ENCODE peak calls at places on chromosome 6, in six cellular contexts. One of them, this sample, is unnamed.

GRCh38 chr6:12613819-12614218 is 102.7 kb upstream of the PHACTR1 start:
- DNase-seq in neuronal stem cell: no peak
- DNase-seq in trophoblast cell: no peak
- DNase-seq in mesenchymal stem cell: no peak
- DNase-seq in H1: no peak
- DNase-seq in IMR-90: no peak
- DNase-seq in this sample: no peak

GRCh38 chr6:37332894-37333293 is 20.9 kb upstream of the RNF8 start:
- DNase-seq in H1: no peak
- DNase-seq in neuronal stem cell: no peak
- DNase-seq in mesenchymal stem cell: no peak
- DNase-seq in IMR-90: no peak
- DNase-seq in trophoblast cell: no peak
- DNase-seq in this sample: no peak

GRCh38 chr6:20205722-20206154 is 6.5 kb downstream of the MBOAT1 start:
- DNase-seq in trophoblast cell: no peak
- DNase-seq in mesenchymal stem cell: peak; percentile 22
- DNase-seq in H1: no peak
- DNase-seq in neuronal stem cell: no peak
- DNase-seq in IMR-90: no peak
- DNase-seq in this sample: no peak

GRCh38 chr6:168951224-168951616 is 302.4 kb downstream of the THBS2 start:
- DNase-seq in IMR-90: no peak
- DNase-seq in trophoblast cell: peak; percentile 38
- DNase-seq in H1: no peak
- DNase-seq in mesenchymal stem cell: no peak
- DNase-seq in neuronal stem cell: no peak
- DNase-seq in this sample: no peak

GRCh38 chr6:146859795-146860495 is 261.2 kb downstream of the ADGB start:
- DNase-seq in H1: no peak
- DNase-seq in mesenchymal stem cell: no peak
- DNase-seq in IMR-90: no peak
- DNase-seq in neuronal stem cell: no peak
- DNase-seq in trophoblast cell: no peak
- DNase-seq in this sample: no peak

GRCh38 chr6:153301602-153302001 is 170.5 kb upstream of the RGS17 start:
- DNase-seq in mesenchymal stem cell: peak; percentile 1
- DNase-seq in trophoblast cell: no peak
- DNase-seq in H1: no peak
- DNase-seq in neuronal stem cell: no peak
- DNase-seq in IMR-90: no peak
- DNase-seq in this sample: peak; percentile 19

GRCh38 chr6:44572346-44572745 is 184.8 kb downstream of the CDC5L start:
- DNase-seq in trophoblast cell: peak; percentile 10
- DNase-seq in IMR-90: no peak
- DNase-seq in neuronal stem cell: no peak
- DNase-seq in mesenchymal stem cell: no peak
- DNase-seq in H1: no peak
- DNase-seq in this sample: no peak

GRCh38 chr6:16810411-16810810 is 49.2 kb upstream of the ATXN1 start:
- DNase-seq in H1: no peak
- DNase-seq in mesenchymal stem cell: no peak
- DNase-seq in neuronal stem cell: no peak
- DNase-seq in IMR-90: no peak
- DNase-seq in trophoblast cell: no peak
- DNase-seq in this sample: no peak

GRCh38 chr6:138972226-138972665 is 15.8 kb downstream of the REPS1 start:
- DNase-seq in mesenchymal stem cell: peak; percentile 46
- DNase-seq in neuronal stem cell: no peak
- DNase-seq in IMR-90: peak; percentile 53
- DNase-seq in H1: no peak
- DNase-seq in trophoblast cell: peak; percentile 11
- DNase-seq in this sample: no peak

GRCh38 chr6:13044390-13044789 is 283.9 kb downstream of the TBC1D7 start:
- DNase-seq in H1: peak; percentile 5
- DNase-seq in mesenchymal stem cell: peak; percentile 4
- DNase-seq in IMR-90: no peak
- DNase-seq in neuronal stem cell: no peak
- DNase-seq in trophoblast cell: peak; percentile 93
- DNase-seq in this sample: peak; percentile 88

GRCh38 chr6:157106487-157106886 is 216.8 kb downstream of the TMEM242 start:
- DNase-seq in IMR-90: peak; percentile 78
- DNase-seq in H1: no peak
- DNase-seq in trophoblast cell: peak; percentile 76
- DNase-seq in mesenchymal stem cell: peak; percentile 63
- DNase-seq in neuronal stem cell: no peak
- DNase-seq in this sample: peak; percentile 42

GRCh38 chr6:18240230-18240629 is 24.1 kb downstream of the DEK start:
- DNase-seq in trophoblast cell: no peak
- DNase-seq in mesenchymal stem cell: no peak
- DNase-seq in IMR-90: no peak
- DNase-seq in neuronal stem cell: no peak
- DNase-seq in H1: no peak
- DNase-seq in this sample: no peak

GRCh38 chr6:4388675-4389074 is 253.3 kb upstream of the ECI2 start:
- DNase-seq in mesenchymal stem cell: peak; percentile 78
- DNase-seq in neuronal stem cell: peak; percentile 11
- DNase-seq in H1: peak; percentile 23
- DNase-seq in IMR-90: no peak
- DNase-seq in trophoblast cell: peak; percentile 97
- DNase-seq in this sample: peak; percentile 70

GRCh38 chr6:5723905-5724691 is 282.6 kb downstream of the NRN1 start:
- DNase-seq in neuronal stem cell: no peak
- DNase-seq in IMR-90: no peak
- DNase-seq in H1: no peak
- DNase-seq in mesenchymal stem cell: no peak
- DNase-seq in trophoblast cell: peak; percentile 15
- DNase-seq in this sample: no peak

GRCh38 chr6:100554228-100554627 is 89.5 kb upstream of the SIM1 start:
- DNase-seq in IMR-90: no peak
- DNase-seq in neuronal stem cell: no peak
- DNase-seq in trophoblast cell: no peak
- DNase-seq in mesenchymal stem cell: peak; percentile 18
- DNase-seq in H1: no peak
- DNase-seq in this sample: no peak

GRCh38 chr6:88741939-88742338 is 221.5 kb downstream of the RNGTT start:
- DNase-seq in IMR-90: no peak
- DNase-seq in H1: no peak
- DNase-seq in trophoblast cell: no peak
- DNase-seq in mesenchymal stem cell: no peak
- DNase-seq in neuronal stem cell: no peak
- DNase-seq in this sample: no peak

GRCh38 chr6:16318538-16318937 is 80.2 kb downstream of the GMPR start:
- DNase-seq in H1: no peak
- DNase-seq in mesenchymal stem cell: peak; percentile 87
- DNase-seq in neuronal stem cell: no peak
- DNase-seq in IMR-90: peak; percentile 90
- DNase-seq in trophoblast cell: no peak
- DNase-seq in this sample: no peak

GRCh38 chr6:55963301-55963700 is 87.9 kb upstream of the BMP5 start:
- DNase-seq in neuronal stem cell: no peak
- DNase-seq in H1: no peak
- DNase-seq in IMR-90: no peak
- DNase-seq in trophoblast cell: no peak
- DNase-seq in mesenchymal stem cell: peak; percentile 8
- DNase-seq in this sample: peak; percentile 39

GRCh38 chr6:35294308-35294945 is 3.2 kb upstream of the DEF6 start:
- DNase-seq in IMR-90: peak; percentile 38
- DNase-seq in trophoblast cell: peak; percentile 67
- DNase-seq in H1: no peak
- DNase-seq in neuronal stem cell: peak; percentile 21
- DNase-seq in mesenchymal stem cell: peak; percentile 38
- DNase-seq in this sample: peak; percentile 72

GRCh38 chr6:140773276-140773675 is 1359.4 kb upstream of the GJE1 start:
- DNase-seq in H1: no peak
- DNase-seq in IMR-90: no peak
- DNase-seq in mesenchymal stem cell: no peak
- DNase-seq in neuronal stem cell: no peak
- DNase-seq in trophoblast cell: no peak
- DNase-seq in this sample: no peak

GRCh38 chr6:16639689-16640480 is 121.4 kb downstream of the ATXN1 start:
- DNase-seq in neuronal stem cell: no peak
- DNase-seq in H1: no peak
- DNase-seq in trophoblast cell: peak; percentile 57
- DNase-seq in IMR-90: peak; percentile 89
- DNase-seq in mesenchymal stem cell: peak; percentile 86
- DNase-seq in this sample: no peak

GRCh38 chr6:736657-737446 is 43.9 kb upstream of the EXOC2 start:
- DNase-seq in neuronal stem cell: no peak
- DNase-seq in IMR-90: no peak
- DNase-seq in mesenchymal stem cell: no peak
- DNase-seq in H1: no peak
- DNase-seq in trophoblast cell: peak; percentile 16
- DNase-seq in this sample: no peak

GRCh38 chr6:163793584-163793983 is 379.1 kb downstream of the QKI start:
- DNase-seq in IMR-90: peak; percentile 85
- DNase-seq in mesenchymal stem cell: peak; percentile 70
- DNase-seq in trophoblast cell: peak; percentile 44
- DNase-seq in H1: no peak
- DNase-seq in neuronal stem cell: no peak
- DNase-seq in this sample: peak; percentile 43

GRCh38 chr6:49462927-49463611 is at the start of the genes CENPQ and MMUT:
- DNase-seq in IMR-90: peak; percentile 93
- DNase-seq in H1: peak; percentile 81
- DNase-seq in neuronal stem cell: peak; percentile 92
- DNase-seq in trophoblast cell: peak; percentile 96
- DNase-seq in mesenchymal stem cell: peak; percentile 96
- DNase-seq in this sample: peak; percentile 98
- H4K8ac ChIP-seq in IMR-90: peak within 1 kb of the TSS; percentile 94
- H4K8ac ChIP-seq in H1: peak within 1 kb of the TSS; percentile 87
- H4K8ac ChIP-seq in neuronal stem cell: no peak within 1 kb of the TSS
- H4K8ac ChIP-seq in trophoblast cell: peak within 1 kb of the TSS; percentile 72
- H4K8ac ChIP-seq in mesenchymal stem cell: peak within 1 kb of the TSS; percentile 54
- H4K8ac ChIP-seq in this sample: no peak within 1 kb of the TSS

GRCh38 chr6:127737768-127738167 is 160.8 kb downstream of the C6orf58 start:
- DNase-seq in IMR-90: peak; percentile 8
- DNase-seq in mesenchymal stem cell: no peak
- DNase-seq in neuronal stem cell: no peak
- DNase-seq in H1: no peak
- DNase-seq in trophoblast cell: no peak
- DNase-seq in this sample: no peak
- H3K4me3 ChIP-seq in IMR-90: no peak overlapping the region
- H3K4me3 ChIP-seq in mesenchymal stem cell: no peak overlapping the region
- H3K4me3 ChIP-seq in neuronal stem cell: no peak overlapping the region
- H3K4me3 ChIP-seq in H1: no peak overlapping the region
- H3K4me3 ChIP-seq in trophoblast cell: no peak overlapping the region
- H3K4me3 ChIP-seq in this sample: no peak overlapping the region

DNA sequence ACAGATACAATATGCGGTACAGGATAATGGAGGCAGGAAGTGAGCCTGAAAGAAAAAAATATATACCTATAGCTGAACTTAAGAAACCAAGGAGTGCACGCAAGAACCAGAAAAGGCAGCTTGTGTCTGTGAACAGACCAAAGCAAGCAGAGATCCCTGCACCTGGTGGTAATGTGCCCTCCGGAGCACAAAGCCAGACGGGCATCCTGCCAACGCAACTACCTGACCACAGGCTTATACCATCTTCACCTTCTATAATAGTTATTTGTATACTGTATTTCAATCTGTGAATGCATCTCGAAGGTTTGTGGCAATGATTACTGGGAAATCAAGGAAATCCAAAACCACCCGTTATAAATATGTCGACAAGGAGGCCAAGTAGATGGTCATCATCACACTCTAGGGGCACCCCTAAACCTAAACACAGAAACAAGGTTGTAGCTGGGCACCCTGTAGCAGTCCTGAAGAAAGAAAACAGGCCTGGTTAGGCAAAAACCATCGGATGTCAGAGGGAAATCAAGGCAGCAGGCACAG is 802 bp downstream of the FBXL4 start:
- DNase-seq in neuronal stem cell: no peak
- DNase-seq in H1: no peak
- DNase-seq in trophoblast cell: no peak
- DNase-seq in IMR-90: peak; percentile 13
- DNase-seq in mesenchymal stem cell: no peak
- DNase-seq in this sample: peak; percentile 3
- H4K8ac ChIP-seq in neuronal stem cell: no peak overlapping the region
- H4K8ac ChIP-seq in H1: peak overlapping the region; percentile 88
- H4K8ac ChIP-seq in trophoblast cell: peak overlapping the region; percentile 100
- H4K8ac ChIP-seq in IMR-90: peak overlapping the region; percentile 67
- H4K8ac ChIP-seq in mesenchymal stem cell: peak overlapping the region; percentile 4
- H4K8ac ChIP-seq in this sample: no peak overlapping the region

DNA sequence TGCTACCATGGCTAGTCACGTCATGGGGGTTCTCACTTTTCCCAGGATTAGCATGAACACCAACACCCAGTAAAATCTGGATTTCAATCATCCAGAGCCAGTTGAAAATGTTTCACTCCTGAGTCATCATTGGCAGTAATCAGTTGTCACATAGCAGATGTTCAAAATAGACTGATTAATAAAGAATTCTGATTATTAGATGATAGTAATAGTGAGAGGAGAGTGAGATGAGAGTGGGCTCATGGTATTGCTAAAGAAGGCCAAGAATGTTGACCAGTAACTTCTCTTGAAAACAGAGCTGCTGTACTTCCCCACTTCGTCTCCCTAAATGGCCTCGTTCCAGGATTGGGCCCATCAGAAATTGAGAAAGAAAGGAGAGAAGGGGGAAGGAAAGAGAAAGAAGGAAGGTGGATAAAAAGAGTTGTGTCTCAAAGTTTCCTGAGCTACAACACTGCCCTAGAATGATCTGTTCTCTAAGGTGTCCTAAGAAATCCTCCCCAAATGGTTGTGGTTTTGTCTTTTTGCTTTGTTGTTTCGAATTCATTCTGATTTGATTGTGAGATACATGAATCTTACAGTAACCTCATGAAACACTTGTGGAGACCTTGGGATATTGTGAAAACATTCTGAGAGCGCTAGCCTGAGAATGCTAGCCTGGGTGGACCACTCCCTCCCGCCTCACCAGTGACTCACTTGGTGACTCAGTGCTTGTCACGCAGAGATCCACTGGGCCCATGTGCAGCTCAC is 502.2 kb upstream of the JARID2 start:
- DNase-seq in mesenchymal stem cell: peak; percentile 99
- DNase-seq in neuronal stem cell: no peak
- DNase-seq in trophoblast cell: peak; percentile 96
- DNase-seq in IMR-90: peak; percentile 100
- DNase-seq in H1: no peak
- DNase-seq in this sample: peak; percentile 51
- H3K4me3 ChIP-seq in mesenchymal stem cell: peak overlapping the region; percentile 45
- H3K4me3 ChIP-seq in neuronal stem cell: no peak overlapping the region
- H3K4me3 ChIP-seq in trophoblast cell: no peak overlapping the region
- H3K4me3 ChIP-seq in IMR-90: no peak overlapping the region
- H3K4me3 ChIP-seq in H1: no peak overlapping the region
- H3K4me3 ChIP-seq in this sample: no peak overlapping the region

GRCh38 chr6:30325150-30325872 is 1.4 kb upstream of the TRIM39 start:
- DNase-seq in IMR-90: peak; percentile 49
- DNase-seq in mesenchymal stem cell: peak; percentile 87
- DNase-seq in trophoblast cell: peak; percentile 67
- DNase-seq in neuronal stem cell: no peak
- DNase-seq in H1: peak; percentile 66
- DNase-seq in this sample: peak; percentile 51
- H4K8ac ChIP-seq in IMR-90: peak overlapping the region; percentile 98
- H4K8ac ChIP-seq in mesenchymal stem cell: no peak overlapping the region
- H4K8ac ChIP-seq in trophoblast cell: peak overlapping the region; percentile 97
- H4K8ac ChIP-seq in neuronal stem cell: no peak overlapping the region
- H4K8ac ChIP-seq in H1: no peak overlapping the region
- H4K8ac ChIP-seq in this sample: no peak overlapping the region

GRCh38 chr6:31366693-31367470 is 9.9 kb upstream of the HLA-B start:
- DNase-seq in neuronal stem cell: peak; percentile 92
- DNase-seq in trophoblast cell: peak; percentile 96
- DNase-seq in mesenchymal stem cell: peak; percentile 85
- DNase-seq in H1: peak; percentile 86
- DNase-seq in IMR-90: peak; percentile 86
- DNase-seq in this sample: peak; percentile 94
- H3K4me3 ChIP-seq in neuronal stem cell: no peak overlapping the region
- H3K4me3 ChIP-seq in trophoblast cell: no peak overlapping the region
- H3K4me3 ChIP-seq in mesenchymal stem cell: peak overlapping the region; percentile 74
- H3K4me3 ChIP-seq in H1: no peak overlapping the region
- H3K4me3 ChIP-seq in IMR-90: no peak overlapping the region
- H3K4me3 ChIP-seq in this sample: no peak overlapping the region

This sample was measured in mesendoderm.